ENCODE peak calls at places on chromosome 2, in nine cellular contexts. F is Calu3; C is T-cell; W is esophagus squamous epithelium; I is EL; X is NCI-H2029 treated with DMSO at 0.1 percent for 48 hours; R is endodermal cell; N is stimulated activated CD8-positive, alpha-beta memory T cell treated with anti-CD3 and anti-CD28 coated beads, Interleukin-15, amount 100 ng/mL, for 24 hours; D is GM18507. O is an unnamed sample.

GRCh38 chr2:109166811-109167210 is 37.8 kb downstream of the SH3RF3 start:
- DNase-seq in F (no peak), C (no peak), W (no peak), I (peak), X (no peak), R (no peak), N (no peak), D (no peak), O (no peak)

GRCh38 chr2:187453078-187453641 is 5.1 kb upstream of the CALCRL start:
- DNase-seq in F (no peak), C (no peak), W (no peak), I (peak), X (no peak), R (no peak), N (no peak), D (no peak), O (no peak)

GRCh38 chr2:127085260-127085666 is 21.7 kb downstream of the BIN1 start:
- DNase-seq in F (peak), C (no peak), W (no peak), I (no peak), X (no peak), R (no peak), N (no peak), D (no peak), O (peak)

GRCh38 chr2:239811001-239811798 is 213.9 kb downstream of the NDUFA10 start:
- DNase-seq in F (no peak), C (no peak), W (no peak), I (no peak), X (no peak), R (peak), N (no peak), D (no peak), O (no peak)

GRCh38 chr2:2691419-2691818 is 360.3 kb upstream of the MYT1L start:
- DNase-seq in F (no peak), C (no peak), W (no peak), I (no peak), X (no peak), R (no peak), N (no peak), D (no peak), O (no peak)

GRCh38 chr2:215396595-215397313 is 39.1 kb downstream of the FN1 start:
- DNase-seq in F (no peak), C (no peak), W (no peak), I (peak), X (no peak), R (no peak), N (no peak), D (no peak), O (no peak)

GRCh38 chr2:15688924-15689568 is 97.4 kb downstream of the DDX1 start:
- DNase-seq in F (no peak), C (no peak), W (no peak), I (no peak), X (no peak), R (no peak), N (no peak), D (no peak), O (no peak)

GRCh38 chr2:152611458-152612231 is 105.6 kb downstream of the PRPF40A start:
- DNase-seq in F (no peak), C (no peak), W (no peak), I (peak), X (no peak), R (no peak), N (no peak), D (peak), O (no peak)

GRCh38 chr2:19767876-19768275 is 133.9 kb downstream of the TTC32 start:
- DNase-seq in F (no peak), C (no peak), W (no peak), I (peak), X (no peak), R (no peak), N (no peak), D (no peak), O (no peak)

GRCh38 chr2:119301413-119301812 is 65.2 kb downstream of the C2orf76 start:
- DNase-seq in F (no peak), C (no peak), W (no peak), I (peak), X (no peak), R (no peak), N (no peak), D (no peak), O (no peak)

GRCh38 chr2:219707496-219708285 is 80.3 kb downstream of the SLC4A3 start:
- DNase-seq in F (no peak), C (no peak), W (no peak), I (peak), X (no peak), R (no peak), N (no peak), D (no peak), O (no peak)

GRCh38 chr2:209383212-209383611 is 40.6 kb upstream of the MAP2 start:
- DNase-seq in F (peak), C (no peak), W (no peak), I (peak), X (peak), R (no peak), N (no peak), D (no peak), O (peak)

GRCh38 chr2:86249843-86250402 is 50.7 kb downstream of the MRPL35 start:
- DNase-seq in F (no peak), C (no peak), W (no peak), I (peak), X (no peak), R (peak), N (no peak), D (no peak), O (no peak)

GRCh38 chr2:175203621-175204496 is 22.3 kb upstream of the ATP5MC3 start:
- DNase-seq in F (peak), C (peak), W (no peak), I (peak), X (no peak), R (peak), N (no peak), D (no peak), O (no peak)

GRCh38 chr2:180983468-180984388 is 3.3 kb downstream of the UBE2E3 start:
- DNase-seq in F (peak), C (peak), W (no peak), I (peak), X (peak), R (peak), N (no peak), D (no peak), O (peak)

GRCh38 chr2:239224249-239224605 is 176.6 kb downstream of the HDAC4 start:
- DNase-seq in F (no peak), C (no peak), W (no peak), I (no peak), X (no peak), R (no peak), N (no peak), D (no peak), O (no peak)

GRCh38 chr2:239746847-239747246 is 278.3 kb downstream of the NDUFA10 start:
- DNase-seq in F (no peak), C (no peak), W (no peak), I (no peak), X (no peak), R (no peak), N (no peak), D (no peak), O (no peak)

O was measured in PC-9.